ENCODE peak calls at places on chromosome 16, in five cellular contexts. S is GM12878, R is NT2/D1, W is H1, Q is HepG2. D is an unnamed sample.

GRCh38 chr16:78513838-78514237 is 414.4 kb downstream of the WWOX start:
- DNase-seq in W (no peak), S (no peak), R (no peak), Q (no peak), D (no peak)

GRCh38 chr16:1003551-1004347 is 22.2 kb downstream of the SOX8 start:
- DNase-seq in Q (no peak), W (no peak), S (no peak), R (no peak), D (no peak)

GRCh38 chr16:89395150-89396142 is 94.9 kb downstream of the ANKRD11 start:
- DNase-seq in S (no peak), R (no peak), W (no peak), Q (peak; percentile 97), D (peak; percentile 45)

GRCh38 chr16:1026784-1027415 is 45.3 kb downstream of the SOX8 start:
- DNase-seq in S (no peak), R (no peak), Q (no peak), W (no peak), D (no peak)

GRCh38 chr16:3142770-3143169 is 7.9 kb downstream of the ZNF213 start:
- DNase-seq in Q (no peak), R (no peak), S (no peak), W (no peak), D (no peak)

GRCh38 chr16:28623172-28623711 is 13.4 kb upstream of the SULT1A1 start:
- DNase-seq in Q (no peak), S (no peak), W (no peak), R (no peak), D (no peak)

GRCh38 chr16:83615553-83615952 is 192.2 kb upstream of the HSBP1 start:
- DNase-seq in Q (no peak), W (no peak), S (no peak), R (no peak), D (no peak)

GRCh38 chr16:86883583-86884188 is 305.3 kb downstream of the FOXL1 start:
- DNase-seq in S (no peak), Q (no peak), R (no peak), W (no peak), D (no peak)

GRCh38 chr16:71834291-71834690 is 11.5 kb upstream of the ATXN1L start:
- DNase-seq in S (no peak), Q (no peak), W (no peak), R (no peak), D (no peak)

GRCh38 chr16:1097800-1098199 is 1.8 kb upstream of the C1QTNF8 start:
- DNase-seq in R (no peak), Q (no peak), S (no peak), W (no peak), D (no peak)

GRCh38 chr16:68367034-68367433 is 56.2 kb downstream of the PRMT7 start:
- DNase-seq in S (no peak), R (peak; percentile 62), Q (peak; percentile 53), W (peak; percentile 87), D (peak; percentile 70)

GRCh38 chr16:67311607-67312449 is 14.7 kb downstream of the KCTD19 start:
- DNase-seq in Q (peak; percentile 28), W (no peak), S (peak; percentile 93), R (no peak), D (peak; percentile 18)

GRCh38 chr16:73129455-73129854 is 81.5 kb upstream of the ZFHX3 start:
- DNase-seq in S (no peak), Q (no peak), W (no peak), R (no peak), D (no peak)

GRCh38 chr16:71648921-71649320 is 22.9 kb downstream of the MARVELD3 start:
- DNase-seq in Q (peak; percentile 31), W (no peak), R (no peak), S (no peak), D (peak; percentile 30)

GRCh38 chr16:56090076-56090475 is 101.2 kb upstream of the GNAO1 start:
- DNase-seq in Q (no peak), S (no peak), R (no peak), W (no peak), D (no peak)

DNA sequence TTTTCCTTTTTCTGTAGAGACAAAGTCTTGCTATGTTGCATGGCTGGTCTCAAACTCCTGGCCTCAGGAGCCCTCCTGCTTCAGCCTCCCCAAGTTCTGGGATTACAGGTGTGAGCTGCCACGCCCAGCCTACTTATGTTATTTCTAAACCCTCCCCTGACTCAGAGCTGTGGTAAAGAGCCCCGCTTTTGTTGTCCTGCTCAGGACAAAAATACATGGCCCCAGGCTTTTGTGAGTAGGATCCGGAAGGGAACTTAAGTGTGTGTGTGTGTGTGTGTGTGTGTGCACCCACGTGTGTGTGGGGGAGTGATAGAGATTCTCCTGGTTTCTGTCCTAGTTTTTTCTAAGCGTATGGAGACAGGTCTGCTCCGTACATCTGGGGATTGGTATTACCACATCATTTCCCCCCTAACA is 67.2 kb downstream of the PRKCB start:
- DNase-seq in R (no peak), S (no peak), W (no peak), Q (no peak), D (no peak)
- TF ChIP-seq SUZ12 in R (no peak), S (no peak), W (no peak), Q (no peak), D (no peak)

DNA sequence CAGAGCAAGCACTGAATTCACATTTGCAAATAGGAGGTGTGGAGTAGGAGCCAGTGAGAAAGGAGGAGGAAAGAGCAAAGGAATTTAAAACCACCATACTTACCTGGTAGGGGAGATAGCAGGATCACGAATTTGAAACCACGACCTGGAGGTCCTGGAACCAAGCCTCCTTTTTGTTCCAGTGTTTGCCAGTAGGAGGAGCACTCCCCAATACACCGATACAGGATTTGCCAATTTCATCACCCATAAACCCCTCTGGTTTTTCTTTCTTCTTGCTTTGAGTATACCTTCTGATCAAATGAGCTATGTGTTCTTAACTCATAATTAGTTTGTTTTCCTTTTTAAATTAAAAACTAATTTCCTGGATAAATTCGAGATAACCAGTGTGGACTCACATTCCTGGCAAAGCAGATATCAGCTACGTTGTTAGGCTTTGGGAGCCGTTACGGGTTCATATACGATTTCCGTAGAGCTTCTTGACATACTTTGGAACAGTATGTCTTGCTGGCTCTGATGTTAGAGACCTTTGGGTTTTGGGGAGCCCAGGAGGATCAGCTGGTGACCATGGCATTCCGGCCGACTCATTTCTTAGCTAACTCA is 22.7 kb downstream of the BCO1 start:
- DNase-seq in Q (peak; percentile 36), S (no peak), R (no peak), W (peak; percentile 60), D (peak; percentile 56)
- TF ChIP-seq SUZ12 in Q (no peak), S (no peak), R (no peak), W (no peak), D (no peak)

GRCh38 chr16:65111306-65111705 is 10.6 kb downstream of the CDH11 start:
- DNase-seq in Q (no peak), S (no peak), W (no peak), R (no peak), D (peak; percentile 8)
- TF ChIP-seq SUZ12 in Q (no peak), S (no peak), W (no peak), R (no peak), D (no peak)

DNA sequence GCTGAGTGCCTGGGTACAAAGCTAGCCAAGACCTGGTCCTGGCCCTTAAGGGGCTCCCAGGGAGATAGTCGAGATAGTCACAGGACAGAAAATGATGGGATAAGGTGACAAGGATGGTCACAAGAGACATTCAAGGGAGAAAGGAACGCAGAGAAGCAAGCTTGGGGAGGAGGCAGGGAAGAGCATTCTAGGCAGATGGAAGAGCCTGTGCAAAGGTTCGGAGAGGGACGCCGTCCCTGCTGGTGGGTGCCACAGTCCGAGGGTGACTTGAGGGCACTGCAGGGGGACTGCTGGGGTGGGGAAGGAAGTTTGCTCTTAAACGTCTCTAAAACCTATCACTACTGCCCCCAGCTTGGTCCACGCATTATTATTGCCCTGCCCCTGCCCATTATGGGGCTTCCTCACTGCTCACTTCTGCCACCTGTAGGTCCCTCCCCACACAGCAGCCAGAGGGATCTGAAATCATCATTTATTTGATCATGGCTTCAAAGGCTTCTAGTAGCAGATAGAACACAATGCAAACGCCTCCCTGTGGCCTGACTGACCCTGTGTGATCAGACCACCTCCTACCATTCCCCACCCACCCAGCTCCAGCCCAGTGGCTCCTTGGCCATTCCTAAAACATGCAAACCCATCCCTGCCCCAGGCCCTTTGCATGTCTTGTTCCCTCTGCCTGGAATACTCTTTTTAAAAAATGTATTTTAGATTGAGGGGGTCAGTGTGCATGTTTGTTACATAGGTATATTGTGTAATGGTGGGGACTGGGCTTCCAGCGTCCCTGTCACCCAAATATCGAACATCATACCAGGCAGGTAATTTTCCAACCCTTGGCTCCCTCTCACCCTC is 60.3 kb downstream of the RMI2 start:
- DNase-seq in W (peak; percentile 93), S (no peak), R (no peak), Q (peak; percentile 67), D (peak; percentile 58)
- TF ChIP-seq SUZ12 in W (no peak), S (no peak), R (no peak), Q (no peak), D (no peak)

GRCh38 chr16:17365591-17366298 is 105.0 kb downstream of the XYLT1 start:
- DNase-seq in R (no peak), W (no peak), Q (no peak), S (no peak), D (no peak)
- TF ChIP-seq SUZ12 in R (no peak), W (no peak), Q (no peak), S (no peak), D (no peak)

D was measured in HEK293T.